ENCODE peak calls at places on chromosomes 2 and 18, in four cellular contexts. One of them, this sample, is unnamed.

GRCh38 chr2:42567806-42568429 is 514 bp upstream of the MTA3 start:
- DNase-seq in Panc1: no peak
- DNase-seq in transverse colon: peak; percentile 72
- DNase-seq in IMR-90: no peak
- DNase-seq in this sample: no peak

GRCh38 chr2:143840601-143841000 is 679.3 kb downstream of the ZEB2 start:
- DNase-seq in Panc1: no peak
- DNase-seq in transverse colon: no peak
- DNase-seq in IMR-90: no peak
- DNase-seq in this sample: no peak

GRCh38 chr18:2780750-2781149 is 66.1 kb upstream of the EMILIN2 start:
- DNase-seq in Panc1: no peak
- DNase-seq in transverse colon: no peak
- DNase-seq in IMR-90: no peak
- DNase-seq in this sample: no peak

GRCh38 chr2:119233326-119234020 is 9.8 kb downstream of the STEAP3 start:
- DNase-seq in Panc1: no peak
- DNase-seq in transverse colon: no peak
- DNase-seq in IMR-90: peak; percentile 67
- DNase-seq in this sample: peak; percentile 32

GRCh38 chr2:237471457-237472186 is 15.4 kb upstream of the MLPH start:
- DNase-seq in Panc1: no peak
- DNase-seq in transverse colon: peak; percentile 58
- DNase-seq in IMR-90: peak; percentile 68
- DNase-seq in this sample: peak; percentile 43

GRCh38 chr2:41905597-41906324 is 142.1 kb upstream of the PKDCC start:
- DNase-seq in Panc1: no peak
- DNase-seq in transverse colon: no peak
- DNase-seq in IMR-90: no peak
- DNase-seq in this sample: no peak

GRCh38 chr2:18117592-18117991 is 239.1 kb downstream of the KCNS3 start:
- DNase-seq in Panc1: no peak
- DNase-seq in transverse colon: peak; percentile 27
- DNase-seq in IMR-90: peak; percentile 41
- DNase-seq in this sample: peak; percentile 44

GRCh38 chr2:16218651-16219050 is 278.3 kb downstream of the MYCN start:
- DNase-seq in Panc1: no peak
- DNase-seq in transverse colon: peak; percentile 60
- DNase-seq in IMR-90: no peak
- DNase-seq in this sample: no peak

GRCh38 chr2:40317047-40317446 is 134.8 kb downstream of the SLC8A1 start:
- DNase-seq in Panc1: no peak
- DNase-seq in transverse colon: no peak
- DNase-seq in IMR-90: peak; percentile 46
- DNase-seq in this sample: peak; percentile 58

GRCh38 chr2:15640291-15640711 is 48.6 kb downstream of the DDX1 start:
- DNase-seq in Panc1: no peak
- DNase-seq in transverse colon: no peak
- DNase-seq in IMR-90: peak; percentile 86
- DNase-seq in this sample: peak; percentile 71

GRCh38 chr2:110755494-110756078 is 23.2 kb downstream of the ACOXL start:
- DNase-seq in Panc1: no peak
- DNase-seq in transverse colon: no peak
- DNase-seq in IMR-90: peak; percentile 16
- DNase-seq in this sample: peak; percentile 36

GRCh38 chr2:128357561-128358370 is 39.1 kb upstream of the HS6ST1 start:
- DNase-seq in Panc1: no peak
- DNase-seq in transverse colon: no peak
- DNase-seq in IMR-90: no peak
- DNase-seq in this sample: no peak

GRCh38 chr18:37393945-37394609 is 171.5 kb downstream of the CELF4 start:
- DNase-seq in Panc1: no peak
- DNase-seq in transverse colon: peak; percentile 32
- DNase-seq in IMR-90: peak; percentile 76
- DNase-seq in this sample: peak; percentile 69

GRCh38 chr2:120445431-120446143 is 99.7 kb downstream of the INHBB start:
- DNase-seq in Panc1: no peak
- DNase-seq in transverse colon: no peak
- DNase-seq in IMR-90: peak; percentile 33
- DNase-seq in this sample: no peak

GRCh38 chr2:85178154-85178553 is 45.0 kb downstream of the TCF7L1 start:
- DNase-seq in Panc1: no peak
- DNase-seq in transverse colon: no peak
- DNase-seq in IMR-90: peak; percentile 12
- DNase-seq in this sample: no peak

GRCh38 chr2:225779829-225780228 is 380.3 kb downstream of the NYAP2 start:
- DNase-seq in Panc1: no peak
- DNase-seq in transverse colon: no peak
- DNase-seq in IMR-90: no peak
- DNase-seq in this sample: peak; percentile 79

GRCh38 chr18:58476521-58477210 is 152.2 kb downstream of the ALPK2 start:
- DNase-seq in Panc1: no peak
- DNase-seq in transverse colon: no peak
- DNase-seq in IMR-90: no peak
- DNase-seq in this sample: no peak

GRCh38 chr2:200944467-200945394 is 18.7 kb downstream of the ORC2 start:
- DNase-seq in Panc1: peak; percentile 91
- DNase-seq in transverse colon: peak; percentile 60
- DNase-seq in IMR-90: peak; percentile 94
- DNase-seq in this sample: peak; percentile 86

GRCh38 chr2:188068093-188068492 is 223.6 kb upstream of the GULP1 start:
- DNase-seq in Panc1: no peak
- DNase-seq in transverse colon: no peak
- DNase-seq in IMR-90: peak; percentile 44
- DNase-seq in this sample: no peak

GRCh38 chr2:161070693-161071479 is 89.3 kb upstream of the TANK start:
- DNase-seq in Panc1: no peak
- DNase-seq in transverse colon: no peak
- DNase-seq in IMR-90: no peak
- DNase-seq in this sample: no peak

GRCh38 chr18:66601649-66602048 is 2.2 kb downstream of the CDH19 start:
- DNase-seq in Panc1: no peak
- DNase-seq in transverse colon: no peak
- DNase-seq in IMR-90: no peak
- DNase-seq in this sample: no peak

GRCh38 chr2:61356261-61356957 is 114.5 kb downstream of the USP34 start:
- DNase-seq in Panc1: no peak
- DNase-seq in transverse colon: no peak
- DNase-seq in IMR-90: peak; percentile 50
- DNase-seq in this sample: peak; percentile 42

GRCh38 chr2:111633643-111634042 is 250.3 kb downstream of the ANAPC1 start:
- DNase-seq in Panc1: no peak
- DNase-seq in transverse colon: no peak
- DNase-seq in IMR-90: no peak
- DNase-seq in this sample: no peak

GRCh38 chr2:74602553-74603281 is 45.4 kb downstream of the M1AP start:
- DNase-seq in Panc1: no peak
- DNase-seq in transverse colon: no peak
- DNase-seq in IMR-90: peak; percentile 55
- DNase-seq in this sample: peak; percentile 65

GRCh38 chr18:68837665-68838390 is 39.9 kb downstream of the CCDC102B start:
- DNase-seq in Panc1: no peak
- DNase-seq in transverse colon: no peak
- DNase-seq in IMR-90: peak; percentile 77
- DNase-seq in this sample: no peak

GRCh38 chr2:149613712-149614111 is 26.1 kb upstream of the MMADHC start:
- DNase-seq in Panc1: no peak
- DNase-seq in transverse colon: no peak
- DNase-seq in IMR-90: peak; percentile 88
- DNase-seq in this sample: peak; percentile 52

GRCh38 chr2:67656875-67657274 is 259.7 kb downstream of the ETAA1 start:
- DNase-seq in Panc1: no peak
- DNase-seq in transverse colon: no peak
- DNase-seq in IMR-90: peak; percentile 68
- DNase-seq in this sample: peak; percentile 57

GRCh38 chr2:10407841-10408648 is 40.1 kb downstream of the ODC1 start:
- DNase-seq in Panc1: peak; percentile 90
- DNase-seq in transverse colon: peak; percentile 87
- DNase-seq in IMR-90: peak; percentile 34
- DNase-seq in this sample: peak; percentile 91

GRCh38 chr2:111192778-111193368 is 72.2 kb downstream of the BCL2L11 start:
- DNase-seq in Panc1: no peak
- DNase-seq in transverse colon: no peak
- DNase-seq in IMR-90: no peak
- DNase-seq in this sample: no peak

GRCh38 chr18:3441290-3441689 is 8.7 kb upstream of the TGIF1 start:
- DNase-seq in Panc1: no peak
- DNase-seq in transverse colon: peak; percentile 18
- DNase-seq in IMR-90: no peak
- DNase-seq in this sample: peak; percentile 14

GRCh38 chr18:57881818-57882413 is 78.8 kb upstream of the ATP8B1 start:
- DNase-seq in Panc1: peak; percentile 80
- DNase-seq in transverse colon: peak; percentile 74
- DNase-seq in IMR-90: peak; percentile 86
- DNase-seq in this sample: peak; percentile 88

GRCh38 chr2:119249855-119250775 is 26.5 kb downstream of the STEAP3 start:
- DNase-seq in Panc1: no peak
- DNase-seq in transverse colon: no peak
- DNase-seq in IMR-90: no peak
- DNase-seq in this sample: peak; percentile 16

GRCh38 chr2:15982285-15982967 is 42.1 kb downstream of the MYCN start:
- DNase-seq in Panc1: no peak
- DNase-seq in transverse colon: no peak
- DNase-seq in IMR-90: no peak
- DNase-seq in this sample: no peak

GRCh38 chr2:763766-764525 is 86.7 kb upstream of the TMEM18 start:
- DNase-seq in Panc1: no peak
- DNase-seq in transverse colon: no peak
- DNase-seq in IMR-90: no peak
- DNase-seq in this sample: no peak
- H3K4me3 ChIP-seq in Panc1: no peak overlapping the region
- H3K4me3 ChIP-seq in transverse colon: no peak overlapping the region
- H3K4me3 ChIP-seq in IMR-90: no peak overlapping the region
- H3K4me3 ChIP-seq in this sample: no peak overlapping the region

DNA sequence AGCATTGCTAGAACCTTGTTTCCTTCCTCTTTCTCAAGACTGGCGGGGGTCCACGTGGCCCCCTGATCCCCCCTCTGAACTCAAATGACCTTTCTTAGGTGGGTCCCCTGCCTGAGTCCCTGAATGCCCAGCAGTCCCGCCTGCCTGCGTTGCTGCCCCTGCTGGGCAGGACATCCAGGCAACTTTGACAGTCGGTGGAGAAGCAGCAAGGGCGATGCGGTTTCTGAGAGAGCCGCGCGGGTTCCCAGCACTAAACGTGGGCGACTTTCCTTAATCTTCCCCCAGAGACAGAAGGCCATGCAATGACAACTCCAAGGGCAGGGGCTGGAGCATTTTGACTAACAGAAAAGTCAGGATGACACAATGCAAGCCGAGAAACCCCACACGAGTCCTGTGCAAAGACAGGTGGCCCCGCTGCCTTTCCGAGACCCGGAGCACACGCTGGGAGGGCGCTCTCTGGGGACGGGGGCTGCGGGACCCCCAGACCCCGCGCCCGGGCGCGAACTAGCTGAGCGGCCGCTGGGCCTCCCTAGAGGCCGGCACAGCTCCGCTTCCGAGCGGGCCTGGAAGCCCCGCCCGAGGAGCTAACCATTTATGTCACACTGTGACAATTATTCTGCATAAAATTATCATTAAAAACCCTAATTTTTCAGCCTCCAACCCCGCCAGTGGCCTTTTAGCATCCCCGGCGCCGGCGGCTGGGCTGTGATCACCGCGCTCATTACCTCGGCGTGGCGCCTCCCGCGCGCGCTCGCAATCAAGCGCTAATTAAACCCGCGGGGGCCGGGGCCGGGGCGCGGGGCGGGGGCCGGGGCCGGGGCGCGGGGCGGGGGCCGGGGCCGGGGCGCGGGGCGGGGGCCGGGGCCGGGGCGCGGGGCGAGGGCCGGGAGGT is 27.4 kb downstream of the ASB18 start:
- DNase-seq in Panc1: no peak
- DNase-seq in transverse colon: no peak
- DNase-seq in IMR-90: no peak
- DNase-seq in this sample: no peak
- TF ChIP-seq CTCF in Panc1: no peak
- TF ChIP-seq CTCF in transverse colon: no peak
- TF ChIP-seq CTCF in IMR-90: no peak
- TF ChIP-seq CTCF in this sample: no peak

GRCh38 chr2:181458881-181459280 is 1.7 kb downstream of the ITGA4 start:
- DNase-seq in Panc1: no peak
- DNase-seq in transverse colon: no peak
- DNase-seq in IMR-90: no peak
- DNase-seq in this sample: no peak

GRCh38 chr2:181459646-181460045 is 2.5 kb downstream of the ITGA4 start:
- DNase-seq in Panc1: no peak
- DNase-seq in transverse colon: no peak
- DNase-seq in IMR-90: peak; percentile 6
- DNase-seq in this sample: peak; percentile 72

GRCh38 chr2:181461056-181461630 is 4.0 kb downstream of the ITGA4 start:
- DNase-seq in Panc1: no peak
- DNase-seq in transverse colon: peak; percentile 10
- DNase-seq in IMR-90: no peak
- DNase-seq in this sample: no peak

GRCh38 chr2:181463573-181463972 is 6.4 kb downstream of the ITGA4 start:
- DNase-seq in Panc1: no peak
- DNase-seq in transverse colon: no peak
- DNase-seq in IMR-90: no peak
- DNase-seq in this sample: no peak

DNA sequence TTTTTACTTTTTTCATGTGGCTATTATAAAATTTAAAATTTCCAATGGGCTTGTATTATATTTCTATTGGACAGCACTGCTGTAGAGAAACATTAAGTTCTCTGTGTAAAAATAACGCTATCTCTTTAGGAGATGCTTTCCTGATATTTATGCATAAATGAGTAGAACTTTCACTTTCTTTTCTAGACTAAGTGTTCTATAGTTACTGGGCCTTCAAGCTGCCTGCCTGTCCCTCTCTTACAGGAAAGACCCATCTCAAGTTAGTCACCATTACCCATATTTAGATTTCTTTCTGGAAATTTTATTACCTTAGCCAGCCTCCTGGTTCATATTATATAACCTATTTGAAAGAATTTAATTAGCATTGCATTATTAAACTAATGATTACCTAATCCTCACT is 4.8 kb downstream of the ITGA4 start:
- DNase-seq in Panc1: no peak
- DNase-seq in transverse colon: no peak
- DNase-seq in IMR-90: peak; percentile 6
- DNase-seq in this sample: no peak
- H3K4me3 ChIP-seq in Panc1: no peak overlapping the region
- H3K4me3 ChIP-seq in transverse colon: no peak overlapping the region
- H3K4me3 ChIP-seq in IMR-90: no peak overlapping the region
- H3K4me3 ChIP-seq in this sample: no peak overlapping the region

GRCh38 chr2:117537030-117537429 is 277.5 kb upstream of the DDX18 start:
- DNase-seq in Panc1: no peak
- DNase-seq in transverse colon: no peak
- DNase-seq in IMR-90: no peak
- DNase-seq in this sample: no peak

DNA sequence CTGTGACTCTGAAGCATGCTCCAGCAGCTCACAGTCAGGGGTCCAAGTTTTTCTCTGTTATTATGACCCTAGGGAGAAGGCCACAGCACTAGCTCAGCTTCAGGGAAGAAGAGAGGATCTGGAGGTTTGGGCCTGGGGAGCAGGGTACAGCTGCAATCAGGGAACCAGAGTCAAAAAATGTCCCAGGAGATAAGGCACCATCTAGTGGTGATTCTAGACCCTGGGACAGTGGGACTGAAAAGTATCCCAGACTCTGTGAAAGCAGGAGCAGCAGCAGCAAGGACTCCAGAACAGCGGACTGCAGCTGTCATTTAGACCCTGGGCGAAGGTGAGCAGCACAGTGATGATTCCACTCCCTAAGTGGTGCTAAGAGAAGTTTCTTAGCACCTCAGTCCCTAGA is 278.4 kb upstream of the DDX18 start:
- DNase-seq in Panc1: no peak
- DNase-seq in transverse colon: no peak
- DNase-seq in IMR-90: no peak
- DNase-seq in this sample: no peak
- TF ChIP-seq CTCF in Panc1: peak; percentile 42
- TF ChIP-seq CTCF in transverse colon: peak; percentile 41
- TF ChIP-seq CTCF in IMR-90: no peak
- TF ChIP-seq CTCF in this sample: no peak